ENCODE peak calls at places on chromosome 16, in four cellular contexts. One of them, this sample, is unnamed. For H3K4me1, the result is how much of the 10 kb centered on the place peaks cover.

GRCh38 chr16:84143784-84144199 is 1.2 kb downstream of the HSDL1 start:
- DNase-seq in PC-3: no peak
- DNase-seq in ascending aorta: no peak
- DNase-seq in uterus: no peak
- DNase-seq in this sample: no peak

GRCh38 chr16:62870554-62870953 is 834.3 kb upstream of the CDH8 start:
- DNase-seq in PC-3: no peak
- DNase-seq in ascending aorta: no peak
- DNase-seq in uterus: no peak
- DNase-seq in this sample: no peak

GRCh38 chr16:89586853-89587252 is 11.3 kb downstream of the CPNE7 start:
- DNase-seq in uterus: no peak
- DNase-seq in PC-3: no peak
- DNase-seq in ascending aorta: no peak
- DNase-seq in this sample: no peak

GRCh38 chr16:23509763-23510153 is 536 bp downstream of the GGA2 start:
- DNase-seq in PC-3: peak
- DNase-seq in ascending aorta: no peak
- DNase-seq in uterus: peak
- DNase-seq in this sample: no peak

GRCh38 chr16:14069818-14070217 is 1.3 kb upstream of the MRTFB start:
- DNase-seq in ascending aorta: no peak
- DNase-seq in PC-3: no peak
- DNase-seq in uterus: no peak
- DNase-seq in this sample: no peak

GRCh38 chr16:10729649-10730048 is 14.0 kb upstream of the NUBP1 start:
- DNase-seq in ascending aorta: no peak
- DNase-seq in PC-3: peak
- DNase-seq in uterus: no peak
- DNase-seq in this sample: peak

GRCh38 chr16:49663081-49664057 is 192.5 kb downstream of the ZNF423 start:
- DNase-seq in PC-3: no peak
- DNase-seq in ascending aorta: no peak
- DNase-seq in uterus: peak
- DNase-seq in this sample: no peak

GRCh38 chr16:2040031-2040430 is 7.6 kb downstream of the NTHL1 start:
- DNase-seq in PC-3: no peak
- DNase-seq in ascending aorta: no peak
- DNase-seq in uterus: no peak
- DNase-seq in this sample: no peak

GRCh38 chr16:4561565-4561964 is 5.4 kb downstream of the C16orf96 start:
- DNase-seq in ascending aorta: no peak
- DNase-seq in PC-3: no peak
- DNase-seq in uterus: no peak
- DNase-seq in this sample: no peak

GRCh38 chr16:73879621-73880020 is 417.0 kb upstream of the PSMD7 start:
- DNase-seq in uterus: no peak
- DNase-seq in PC-3: no peak
- DNase-seq in ascending aorta: no peak
- DNase-seq in this sample: no peak

GRCh38 chr16:73877148-73877547 is 419.5 kb upstream of the PSMD7 start:
- DNase-seq in PC-3: no peak
- DNase-seq in ascending aorta: no peak
- DNase-seq in uterus: no peak
- DNase-seq in this sample: no peak

GRCh38 chr16:73873643-73874042 is 423.0 kb upstream of the PSMD7 start:
- DNase-seq in uterus: no peak
- DNase-seq in PC-3: no peak
- DNase-seq in ascending aorta: no peak
- DNase-seq in this sample: no peak

GRCh38 chr16:73872856-73873255 is 423.8 kb upstream of the PSMD7 start:
- DNase-seq in uterus: no peak
- DNase-seq in ascending aorta: no peak
- DNase-seq in PC-3: no peak
- DNase-seq in this sample: no peak

GRCh38 chr16:73878616-73879015 is 418.0 kb upstream of the PSMD7 start:
- DNase-seq in uterus: no peak
- DNase-seq in ascending aorta: no peak
- DNase-seq in PC-3: peak
- DNase-seq in this sample: no peak
- TF ChIP-seq CTCF in uterus: peak
- TF ChIP-seq CTCF in ascending aorta: peak
- TF ChIP-seq CTCF in PC-3: peak
- TF ChIP-seq CTCF in this sample: no peak

DNA sequence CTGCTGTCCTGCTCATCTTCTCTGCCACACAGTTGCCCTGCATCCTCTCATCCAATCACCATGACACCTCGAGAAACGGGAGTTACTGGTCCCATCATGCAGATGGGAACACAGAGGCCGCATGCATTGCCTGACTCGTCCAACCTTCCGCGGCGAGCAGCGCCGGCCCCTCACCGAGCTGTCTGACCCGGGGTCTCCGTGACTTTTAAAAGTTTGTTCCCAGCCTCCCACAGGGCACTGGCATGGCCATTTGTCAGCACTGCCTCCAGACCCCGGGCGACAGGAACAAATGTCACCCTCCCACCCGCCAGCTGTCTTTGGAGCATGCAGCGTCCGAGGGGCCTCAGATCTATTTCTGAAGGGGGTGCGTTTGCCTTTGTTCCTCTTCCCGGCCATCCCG is 347.8 kb downstream of the FOXL1 start:
- DNase-seq in PC-3: no peak
- DNase-seq in ascending aorta: no peak
- DNase-seq in uterus: no peak
- DNase-seq in this sample: no peak
- H3K4me1 ChIP-seq in PC-3: under half
- H3K4me1 ChIP-seq in ascending aorta: under half
- H3K4me1 ChIP-seq in uterus: under half
- H3K4me1 ChIP-seq in this sample: under half

DNA sequence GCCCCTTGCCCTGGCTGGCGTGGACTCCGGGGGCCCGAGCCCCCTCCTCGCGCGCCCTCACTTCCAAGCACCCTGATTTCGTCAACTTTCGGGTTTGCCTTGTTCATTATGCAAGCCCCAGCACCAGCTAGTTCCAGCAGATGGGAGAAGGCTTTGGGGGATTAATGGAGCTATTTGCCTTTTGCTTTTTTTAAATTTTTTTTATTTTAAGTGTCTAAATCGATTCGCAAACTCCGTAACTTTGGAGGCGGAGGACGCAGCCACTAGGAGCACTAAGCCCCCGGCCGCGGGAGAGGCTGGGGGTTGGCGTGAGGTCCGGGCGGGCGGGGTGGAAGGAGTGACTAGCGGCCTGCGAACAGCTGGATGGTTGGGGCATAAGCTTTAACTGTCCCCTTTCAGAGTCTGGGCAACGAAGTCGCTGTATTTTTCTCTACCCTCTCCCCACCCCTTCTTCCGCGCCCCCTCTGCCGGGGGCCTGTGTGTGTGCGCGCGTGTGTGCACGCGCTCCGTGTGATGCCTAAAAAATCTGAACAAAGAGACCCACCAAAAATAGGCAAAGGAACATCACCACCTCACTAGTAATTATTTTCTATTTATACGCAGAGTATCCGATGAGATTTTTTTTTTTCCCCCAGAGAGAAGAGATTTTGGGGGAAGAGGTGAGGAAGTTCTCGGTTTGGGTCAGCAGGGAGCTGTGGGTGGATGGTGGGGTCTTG is 2.1 kb downstream of the SHISA9 start:
- DNase-seq in PC-3: no peak
- DNase-seq in ascending aorta: no peak
- DNase-seq in uterus: no peak
- DNase-seq in this sample: no peak
- H3K4me3 ChIP-seq in PC-3: no peak
- H3K4me3 ChIP-seq in ascending aorta: peak
- H3K4me3 ChIP-seq in uterus: no peak
- H3K4me3 ChIP-seq in this sample: no peak

GRCh38 chr16:57082664-57083063 is 9.7 kb upstream of the CPNE2 start:
- DNase-seq in uterus: no peak
- DNase-seq in ascending aorta: no peak
- DNase-seq in PC-3: no peak
- DNase-seq in this sample: no peak

GRCh38 chr16:57087003-57087402 is 5.4 kb upstream of the CPNE2 start:
- DNase-seq in PC-3: no peak
- DNase-seq in uterus: no peak
- DNase-seq in ascending aorta: no peak
- DNase-seq in this sample: no peak

GRCh38 chr16:57083469-57083868 is 8.9 kb upstream of the CPNE2 start:
- DNase-seq in ascending aorta: no peak
- DNase-seq in uterus: no peak
- DNase-seq in PC-3: no peak
- DNase-seq in this sample: no peak

GRCh38 chr16:57084257-57084770 is 8.1 kb upstream of the CPNE2 start:
- DNase-seq in uterus: peak
- DNase-seq in ascending aorta: peak
- DNase-seq in PC-3: peak
- DNase-seq in this sample: peak

GRCh38 chr16:57084996-57085395 is 7.4 kb upstream of the CPNE2 start:
- DNase-seq in ascending aorta: no peak
- DNase-seq in uterus: no peak
- DNase-seq in PC-3: no peak
- DNase-seq in this sample: no peak
- TF ChIP-seq CTCF in ascending aorta: no peak
- TF ChIP-seq CTCF in uterus: no peak
- TF ChIP-seq CTCF in PC-3: no peak
- TF ChIP-seq CTCF in this sample: no peak

GRCh38 chr16:29738514-29738913 is 7.3 kb downstream of the C16orf54 start:
- DNase-seq in PC-3: no peak
- DNase-seq in ascending aorta: no peak
- DNase-seq in uterus: no peak
- DNase-seq in this sample: no peak

GRCh38 chr16:29737713-29738112 is 8.1 kb downstream of the C16orf54 start:
- DNase-seq in PC-3: no peak
- DNase-seq in uterus: no peak
- DNase-seq in ascending aorta: no peak
- DNase-seq in this sample: no peak

GRCh38 chr16:29736764-29737163 is 9.0 kb downstream of the C16orf54 start:
- DNase-seq in ascending aorta: no peak
- DNase-seq in uterus: no peak
- DNase-seq in PC-3: no peak
- DNase-seq in this sample: no peak

GRCh38 chr16:29734826-29735225 is 11.0 kb downstream of the C16orf54 start:
- DNase-seq in ascending aorta: no peak
- DNase-seq in PC-3: no peak
- DNase-seq in uterus: no peak
- DNase-seq in this sample: no peak

DNA sequence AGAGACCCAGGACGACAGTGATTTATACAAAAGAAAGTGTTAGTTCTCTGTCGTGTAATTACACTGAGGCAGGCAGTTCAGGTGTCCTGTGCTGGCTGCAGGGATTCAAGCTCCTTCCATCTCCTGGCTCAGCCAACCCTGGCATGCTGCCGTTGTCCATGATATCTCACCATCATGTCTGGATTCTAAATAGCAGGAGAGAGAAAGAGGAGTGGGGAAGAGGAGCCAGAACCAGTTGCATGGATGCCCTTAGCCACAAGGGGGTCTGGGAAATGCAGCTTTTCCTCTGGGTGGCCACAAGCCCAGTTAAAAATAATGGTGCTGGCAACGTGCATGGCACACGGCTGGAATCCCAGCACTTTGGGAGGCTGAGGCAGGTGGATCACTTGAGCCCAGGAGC is 9.7 kb downstream of the C16orf54 start:
- DNase-seq in PC-3: no peak
- DNase-seq in uterus: no peak
- DNase-seq in ascending aorta: no peak
- DNase-seq in this sample: no peak
- H3K4me1 ChIP-seq in PC-3: under half
- H3K4me1 ChIP-seq in uterus: under half
- H3K4me1 ChIP-seq in ascending aorta: under half
- H3K4me1 ChIP-seq in this sample: under half

GRCh38 chr16:85901110-85901509 is 2.1 kb downstream of the IRF8 start:
- DNase-seq in uterus: no peak
- DNase-seq in PC-3: no peak
- DNase-seq in ascending aorta: no peak
- DNase-seq in this sample: no peak

GRCh38 chr16:85898521-85899442 is at the start of gene IRF8:
- DNase-seq in uterus: no peak
- DNase-seq in ascending aorta: no peak
- DNase-seq in PC-3: no peak
- DNase-seq in this sample: peak

GRCh38 chr16:85900031-85900792 is 1.2 kb downstream of the IRF8 start:
- DNase-seq in uterus: no peak
- DNase-seq in PC-3: no peak
- DNase-seq in ascending aorta: no peak
- DNase-seq in this sample: no peak

GRCh38 chr16:85897384-85897783 is 1.6 kb upstream of the IRF8 start:
- DNase-seq in PC-3: no peak
- DNase-seq in uterus: no peak
- DNase-seq in ascending aorta: no peak
- DNase-seq in this sample: no peak

DNA sequence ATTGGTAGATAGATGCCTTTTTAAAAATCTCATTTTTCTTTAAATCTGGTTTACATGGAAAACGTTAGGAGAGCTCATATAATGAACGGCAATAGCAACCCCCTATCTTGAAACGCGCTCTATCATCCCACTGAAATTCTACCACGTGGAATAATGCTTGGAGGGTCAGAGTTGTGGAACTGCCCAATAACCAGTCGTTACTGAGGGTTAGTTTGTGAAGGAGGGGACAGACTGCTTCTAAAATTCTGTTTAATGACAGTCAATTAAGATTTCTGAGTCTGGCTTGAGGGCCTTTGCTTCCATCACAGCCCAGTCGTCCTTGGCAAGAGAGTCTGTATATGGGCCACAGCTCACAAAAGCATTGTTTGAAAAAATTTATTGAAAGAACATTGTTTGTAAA is 482 bp downstream of the IRF8 start:
- DNase-seq in PC-3: no peak
- DNase-seq in ascending aorta: no peak
- DNase-seq in uterus: no peak
- DNase-seq in this sample: no peak
- H3K4me3 ChIP-seq in PC-3: no peak
- H3K4me3 ChIP-seq in ascending aorta: peak
- H3K4me3 ChIP-seq in uterus: no peak
- H3K4me3 ChIP-seq in this sample: no peak

This sample was measured in lung.